ENCODE peak calls at places on chromosomes 13 and 19, in nine cellular contexts. F is H54; Y is esophagus muscularis mucosa; N is tibial nerve; W is K562; A is frontal cortex; J is T-helper 17 cell; L is stimulated activated CD8-positive, alpha-beta memory T cell treated with anti-CD3 and anti-CD28 coated beads, Interleukin-7, amount 100 ng/mL, for 24 hours; T is stimulated activated naive CD8-positive, alpha-beta T cell treated with anti-CD3 and anti-CD28 coated beads, Interleukin-15, amount 100 ng/mL, for 72 hours. K is an unnamed sample.

GRCh38 chr13:21668665-21669599 is 1.9 kb upstream of the FGF9 start:
- DNase-seq in W (no peak), Y (no peak), J (peak), F (no peak), T (peak), L (no peak), A (peak), N (no peak), K (no peak)

GRCh38 chr19:40219721-40220276 is 1.6 kb upstream of the TTC9B start:
- DNase-seq in T (no peak), A (no peak), L (no peak), N (no peak), W (no peak), Y (no peak), J (no peak), F (peak), K (no peak)

GRCh38 chr19:11196406-11197287 is 698 bp downstream of the KANK2 start:
- DNase-seq in T (no peak), L (no peak), J (no peak), N (no peak), W (peak), F (peak), Y (no peak), A (peak), K (peak)

GRCh38 chr19:52735734-52736133 is 890 bp upstream of the ZNF611 start:
- DNase-seq in A (no peak), F (no peak), W (no peak), L (no peak), Y (no peak), T (no peak), J (no peak), N (peak), K (peak)

GRCh38 chr13:109625156-109625555 is 161.2 kb downstream of the IRS2 start:
- DNase-seq in N (no peak), J (no peak), A (no peak), Y (no peak), W (no peak), F (no peak), T (no peak), L (no peak), K (no peak)

GRCh38 chr13:37526710-37527446 is 71.7 kb downstream of the POSTN start:
- DNase-seq in A (no peak), Y (no peak), T (no peak), J (no peak), F (no peak), L (no peak), N (no peak), W (no peak), K (no peak)

GRCh38 chr13:39418424-39418823 is 184.6 kb downstream of the LHFPL6 start:
- DNase-seq in J (no peak), T (no peak), W (no peak), N (no peak), F (no peak), Y (no peak), L (no peak), A (no peak), K (no peak)

GRCh38 chr13:111629933-111630332 is 309.5 kb downstream of the TEX29 start:
- DNase-seq in N (no peak), F (no peak), W (no peak), A (no peak), J (no peak), T (no peak), Y (no peak), L (no peak), K (no peak)